ENCODE peak calls at places on chromosomes 5 and 9, in seven cellular contexts. One of them, this sample, is unnamed.

GRCh38 chr5:121377446-121377845 is 474.2 kb upstream of the FTMT start:
- DNase-seq in H9: no peak
- DNase-seq in IMR-90: no peak
- DNase-seq in H1: no peak
- DNase-seq in mesendoderm: no peak
- DNase-seq in trophoblast cell: peak; percentile 52
- DNase-seq in neuronal stem cell: no peak
- DNase-seq in this sample: no peak

GRCh38 chr9:31637265-31637664 is 747.2 kb upstream of the ACO1 start:
- DNase-seq in trophoblast cell: no peak
- DNase-seq in H1: no peak
- DNase-seq in neuronal stem cell: no peak
- DNase-seq in IMR-90: no peak
- DNase-seq in H9: no peak
- DNase-seq in mesendoderm: no peak
- DNase-seq in this sample: no peak

GRCh38 chr5:160083501-160083900 is 35.7 kb downstream of the PWWP2A start:
- DNase-seq in trophoblast cell: no peak
- DNase-seq in neuronal stem cell: no peak
- DNase-seq in mesendoderm: no peak
- DNase-seq in IMR-90: no peak
- DNase-seq in H9: no peak
- DNase-seq in H1: no peak
- DNase-seq in this sample: peak; percentile 53

GRCh38 chr5:36944607-36945225 is 68.1 kb downstream of the NIPBL start:
- DNase-seq in H1: no peak
- DNase-seq in mesendoderm: peak; percentile 65
- DNase-seq in H9: no peak
- DNase-seq in trophoblast cell: peak; percentile 88
- DNase-seq in IMR-90: peak; percentile 76
- DNase-seq in neuronal stem cell: peak; percentile 44
- DNase-seq in this sample: peak; percentile 75

GRCh38 chr5:132238901-132239500 is 11.3 kb upstream of the P4HA2 start:
- DNase-seq in mesendoderm: no peak
- DNase-seq in trophoblast cell: no peak
- DNase-seq in IMR-90: no peak
- DNase-seq in neuronal stem cell: no peak
- DNase-seq in H9: peak; percentile 12
- DNase-seq in H1: no peak
- DNase-seq in this sample: no peak

GRCh38 chr5:61026004-61026403 is 81.0 kb downstream of the NDUFAF2 start:
- DNase-seq in H9: no peak
- DNase-seq in mesendoderm: no peak
- DNase-seq in IMR-90: no peak
- DNase-seq in trophoblast cell: no peak
- DNase-seq in H1: no peak
- DNase-seq in neuronal stem cell: no peak
- DNase-seq in this sample: no peak

GRCh38 chr9:16238730-16239129 is 631.7 kb downstream of the BNC2 start:
- DNase-seq in H1: no peak
- DNase-seq in IMR-90: no peak
- DNase-seq in mesendoderm: no peak
- DNase-seq in neuronal stem cell: no peak
- DNase-seq in trophoblast cell: no peak
- DNase-seq in H9: no peak
- DNase-seq in this sample: no peak

GRCh38 chr5:81420039-81420667 is 26.2 kb upstream of the ACOT12 start:
- DNase-seq in H1: no peak
- DNase-seq in mesendoderm: no peak
- DNase-seq in neuronal stem cell: no peak
- DNase-seq in IMR-90: peak; percentile 96
- DNase-seq in H9: no peak
- DNase-seq in trophoblast cell: no peak
- DNase-seq in this sample: peak; percentile 96

GRCh38 chr5:119274024-119274766 is 81.6 kb upstream of the TNFAIP8 start:
- DNase-seq in IMR-90: peak; percentile 35
- DNase-seq in trophoblast cell: peak; percentile 99
- DNase-seq in mesendoderm: peak; percentile 84
- DNase-seq in H9: peak; percentile 33
- DNase-seq in H1: no peak
- DNase-seq in neuronal stem cell: no peak
- DNase-seq in this sample: no peak

GRCh38 chr5:151173711-151174611 is 16.4 kb upstream of the ANXA6 start:
- DNase-seq in trophoblast cell: no peak
- DNase-seq in H1: no peak
- DNase-seq in mesendoderm: no peak
- DNase-seq in IMR-90: no peak
- DNase-seq in neuronal stem cell: no peak
- DNase-seq in H9: no peak
- DNase-seq in this sample: no peak

GRCh38 chr5:74641778-74642542 is 1.4 kb upstream of the ENC1 start:
- DNase-seq in H9: no peak
- DNase-seq in neuronal stem cell: peak; percentile 44
- DNase-seq in trophoblast cell: peak; percentile 81
- DNase-seq in IMR-90: peak; percentile 87
- DNase-seq in H1: no peak
- DNase-seq in mesendoderm: peak; percentile 80
- DNase-seq in this sample: peak; percentile 86

GRCh38 chr9:123376218-123377071 is 20.4 kb downstream of the CRB2 start:
- DNase-seq in mesendoderm: no peak
- DNase-seq in neuronal stem cell: no peak
- DNase-seq in IMR-90: no peak
- DNase-seq in trophoblast cell: no peak
- DNase-seq in H1: no peak
- DNase-seq in H9: no peak
- DNase-seq in this sample: no peak
- H3K27ac ChIP-seq in mesendoderm: peak overlapping the region; percentile 49
- H3K27ac ChIP-seq in neuronal stem cell: no peak overlapping the region
- H3K27ac ChIP-seq in IMR-90: no peak overlapping the region
- H3K27ac ChIP-seq in trophoblast cell: peak overlapping the region; percentile 92
- H3K27ac ChIP-seq in H1: no peak overlapping the region
- H3K27ac ChIP-seq in H9: no peak overlapping the region
- H3K27ac ChIP-seq in this sample: peak overlapping the region; percentile 42

DNA sequence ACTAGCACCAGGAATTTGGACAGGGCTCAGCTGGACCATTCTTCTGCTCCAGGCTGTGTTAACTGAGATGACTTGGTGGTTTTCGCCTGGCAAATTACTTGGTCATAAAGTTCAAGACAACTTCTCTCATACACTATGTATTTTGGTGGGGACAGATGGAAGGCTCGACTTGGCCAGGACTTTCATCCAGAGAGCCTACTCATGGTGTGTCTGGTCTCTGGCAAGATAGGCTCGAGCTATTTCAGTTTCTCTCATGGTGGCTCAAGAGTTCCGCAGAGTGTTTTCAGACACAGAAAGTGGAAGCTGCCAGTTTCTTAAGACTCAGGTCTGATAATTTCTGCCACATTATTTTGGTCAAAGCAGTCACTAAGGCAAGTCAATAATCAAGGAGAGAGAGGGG is 135.6 kb downstream of the IRX2 start:
- DNase-seq in neuronal stem cell: no peak
- DNase-seq in mesendoderm: no peak
- DNase-seq in H1: no peak
- DNase-seq in trophoblast cell: no peak
- DNase-seq in H9: no peak
- DNase-seq in IMR-90: no peak
- DNase-seq in this sample: no peak
- H2AK5ac ChIP-seq in neuronal stem cell: no peak overlapping the region
- H2AK5ac ChIP-seq in mesendoderm: no peak overlapping the region
- H2AK5ac ChIP-seq in H1: no peak overlapping the region
- H2AK5ac ChIP-seq in trophoblast cell: no peak overlapping the region
- H2AK5ac ChIP-seq in H9: no peak overlapping the region
- H2AK5ac ChIP-seq in IMR-90: no peak overlapping the region
- H2AK5ac ChIP-seq in this sample: no peak overlapping the region

GRCh38 chr9:134652291-134653225 is 11.0 kb downstream of the COL5A1 start:
- DNase-seq in H9: no peak
- DNase-seq in mesendoderm: no peak
- DNase-seq in neuronal stem cell: no peak
- DNase-seq in H1: no peak
- DNase-seq in IMR-90: no peak
- DNase-seq in trophoblast cell: no peak
- DNase-seq in this sample: no peak

GRCh38 chr9:134656334-134657034 is 14.9 kb downstream of the COL5A1 start:
- DNase-seq in trophoblast cell: peak; percentile 50
- DNase-seq in H1: no peak
- DNase-seq in neuronal stem cell: no peak
- DNase-seq in IMR-90: no peak
- DNase-seq in mesendoderm: peak; percentile 84
- DNase-seq in H9: no peak
- DNase-seq in this sample: peak; percentile 48

GRCh38 chr9:134655591-134656333 is 14.2 kb downstream of the COL5A1 start:
- DNase-seq in H1: no peak
- DNase-seq in H9: no peak
- DNase-seq in neuronal stem cell: no peak
- DNase-seq in IMR-90: no peak
- DNase-seq in trophoblast cell: no peak
- DNase-seq in mesendoderm: peak; percentile 46
- DNase-seq in this sample: peak; percentile 19

GRCh38 chr9:134653259-134654009 is 11.8 kb downstream of the COL5A1 start:
- DNase-seq in H9: no peak
- DNase-seq in neuronal stem cell: no peak
- DNase-seq in trophoblast cell: no peak
- DNase-seq in IMR-90: no peak
- DNase-seq in mesendoderm: no peak
- DNase-seq in H1: no peak
- DNase-seq in this sample: no peak

GRCh38 chr9:134655101-134655500 is 13.5 kb downstream of the COL5A1 start:
- DNase-seq in mesendoderm: no peak
- DNase-seq in trophoblast cell: no peak
- DNase-seq in neuronal stem cell: no peak
- DNase-seq in H9: no peak
- DNase-seq in IMR-90: no peak
- DNase-seq in H1: no peak
- DNase-seq in this sample: no peak
- H3K27ac ChIP-seq in mesendoderm: no peak overlapping the region
- H3K27ac ChIP-seq in trophoblast cell: no peak overlapping the region
- H3K27ac ChIP-seq in neuronal stem cell: no peak overlapping the region
- H3K27ac ChIP-seq in H9: no peak overlapping the region
- H3K27ac ChIP-seq in IMR-90: no peak overlapping the region
- H3K27ac ChIP-seq in H1: no peak overlapping the region
- H3K27ac ChIP-seq in this sample: no peak overlapping the region

GRCh38 chr5:180129291-180130190 is 58.0 kb upstream of the RNF130 start:
- DNase-seq in neuronal stem cell: no peak
- DNase-seq in trophoblast cell: no peak
- DNase-seq in mesendoderm: no peak
- DNase-seq in H1: no peak
- DNase-seq in IMR-90: no peak
- DNase-seq in H9: no peak
- DNase-seq in this sample: no peak
- H2AK5ac ChIP-seq in neuronal stem cell: no peak overlapping the region
- H2AK5ac ChIP-seq in trophoblast cell: no peak overlapping the region
- H2AK5ac ChIP-seq in mesendoderm: no peak overlapping the region
- H2AK5ac ChIP-seq in H1: no peak overlapping the region
- H2AK5ac ChIP-seq in IMR-90: no peak overlapping the region
- H2AK5ac ChIP-seq in H9: no peak overlapping the region
- H2AK5ac ChIP-seq in this sample: no peak overlapping the region

DNA sequence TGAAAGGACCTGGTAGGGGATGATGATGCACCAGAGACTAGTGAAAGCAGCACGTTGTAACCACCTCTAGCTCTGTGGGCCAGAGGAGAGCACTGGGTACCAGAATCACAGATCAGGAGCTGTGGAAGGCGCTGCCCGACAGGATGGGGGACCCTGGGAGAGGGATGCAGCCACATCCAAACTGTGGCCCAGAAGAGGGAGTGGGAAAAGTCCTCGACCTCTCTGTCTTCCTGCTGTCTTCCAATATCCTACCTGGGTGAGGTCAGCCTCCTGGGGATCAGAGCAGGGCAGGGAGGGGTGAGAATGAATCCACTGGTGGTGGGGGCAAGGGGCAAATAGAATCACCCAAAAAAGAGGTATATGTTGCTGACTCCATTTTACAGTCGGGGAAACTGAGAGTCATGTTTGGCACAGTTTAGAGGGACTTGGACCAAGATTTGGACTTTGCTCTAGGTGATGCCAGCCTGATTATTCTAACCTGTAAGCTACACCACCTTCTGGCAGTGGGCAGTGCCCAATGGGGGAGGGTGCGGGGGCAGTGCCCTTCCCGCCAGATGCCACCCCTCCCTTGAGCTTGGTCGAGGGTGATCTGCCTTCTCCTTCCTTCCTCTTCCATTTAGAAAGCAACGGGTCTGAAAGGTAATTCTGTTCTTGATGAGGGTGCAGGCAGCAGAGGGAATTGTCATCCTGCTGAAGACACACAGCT is 155.8 kb downstream of the RGS3 start:
- DNase-seq in neuronal stem cell: no peak
- DNase-seq in mesendoderm: no peak
- DNase-seq in H1: no peak
- DNase-seq in IMR-90: no peak
- DNase-seq in trophoblast cell: no peak
- DNase-seq in H9: peak; percentile 15
- DNase-seq in this sample: no peak
- H3K27ac ChIP-seq in neuronal stem cell: no peak overlapping the region
- H3K27ac ChIP-seq in mesendoderm: no peak overlapping the region
- H3K27ac ChIP-seq in H1: no peak overlapping the region
- H3K27ac ChIP-seq in IMR-90: no peak overlapping the region
- H3K27ac ChIP-seq in trophoblast cell: peak overlapping the region; percentile 94
- H3K27ac ChIP-seq in H9: no peak overlapping the region
- H3K27ac ChIP-seq in this sample: peak overlapping the region; percentile 99

DNA sequence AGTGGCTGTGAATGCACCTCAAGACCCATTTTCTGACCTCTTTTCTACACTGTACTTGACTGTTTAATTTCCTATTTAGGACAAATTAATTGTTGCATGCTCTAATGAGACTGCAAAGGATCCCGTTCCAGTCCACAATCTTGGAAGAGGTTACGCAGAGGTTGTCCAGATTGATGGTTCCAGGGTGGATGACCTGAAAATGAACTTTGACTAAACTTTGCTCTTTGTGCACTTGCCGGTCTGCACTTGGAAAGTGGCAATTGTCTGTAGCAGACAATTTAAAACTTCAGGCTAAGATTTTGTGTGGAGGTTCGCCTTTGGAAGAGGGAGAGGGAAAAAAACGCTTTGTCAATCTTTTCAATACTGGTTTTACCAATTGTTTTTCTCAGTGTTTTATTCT is 267.8 kb downstream of the TMEM161B start:
- DNase-seq in neuronal stem cell: no peak
- DNase-seq in mesendoderm: no peak
- DNase-seq in H9: no peak
- DNase-seq in H1: no peak
- DNase-seq in IMR-90: no peak
- DNase-seq in trophoblast cell: no peak
- DNase-seq in this sample: no peak
- H2AK5ac ChIP-seq in neuronal stem cell: no peak overlapping the region
- H2AK5ac ChIP-seq in mesendoderm: no peak overlapping the region
- H2AK5ac ChIP-seq in H9: no peak overlapping the region
- H2AK5ac ChIP-seq in H1: no peak overlapping the region
- H2AK5ac ChIP-seq in IMR-90: no peak overlapping the region
- H2AK5ac ChIP-seq in trophoblast cell: no peak overlapping the region
- H2AK5ac ChIP-seq in this sample: no peak overlapping the region

GRCh38 chr9:21555911-21556310 is 73.8 kb upstream of the IFNE start:
- DNase-seq in trophoblast cell: no peak
- DNase-seq in H9: no peak
- DNase-seq in IMR-90: no peak
- DNase-seq in mesendoderm: no peak
- DNase-seq in H1: no peak
- DNase-seq in neuronal stem cell: no peak
- DNase-seq in this sample: no peak
- H3K27ac ChIP-seq in trophoblast cell: no peak overlapping the region
- H3K27ac ChIP-seq in H9: no peak overlapping the region
- H3K27ac ChIP-seq in IMR-90: peak overlapping the region; percentile 58
- H3K27ac ChIP-seq in mesendoderm: no peak overlapping the region
- H3K27ac ChIP-seq in H1: no peak overlapping the region
- H3K27ac ChIP-seq in neuronal stem cell: no peak overlapping the region
- H3K27ac ChIP-seq in this sample: no peak overlapping the region